ENCODE peak calls at places on chromosomes 11 and 22, in four cellular contexts. F, W, Y and U are unnamed samples.

GRCh38 chr11:6431861-6432260 is 8.9 kb downstream of the HPX start:
- DNase-seq in F (no peak), W (no peak), Y (no peak), U (no peak)

GRCh38 chr11:120167659-120168058 is 29.7 kb upstream of the TRIM29 start:
- DNase-seq in F (no peak), Y (no peak), W (peak), U (no peak)

GRCh38 chr11:16799890-16800289 is 61.4 kb downstream of the C11orf58 start:
- DNase-seq in F (no peak), Y (no peak), W (no peak), U (no peak)

GRCh38 chr11:123054301-123055065 is 7.5 kb downstream of the HSPA8 start:
- DNase-seq in F (no peak), W (no peak), Y (peak), U (peak)

GRCh38 chr11:128399186-128399585 is 188.2 kb downstream of the ETS1 start:
- DNase-seq in W (no peak), F (peak), Y (no peak), U (no peak)

GRCh38 chr11:74007691-74008372 is 1.1 kb downstream of the UCP3 start:
- DNase-seq in W (no peak), F (no peak), Y (no peak), U (no peak)

GRCh38 chr22:48489551-48490512 is 1337.8 kb downstream of the BRD1 start:
- DNase-seq in F (no peak), W (peak), Y (no peak), U (peak)

GRCh38 chr11:9037046-9037780 is 33.4 kb upstream of the NRIP3 start:
- DNase-seq in F (no peak), W (no peak), Y (no peak), U (no peak)

GRCh38 chr11:8442301-8442700 is 151.7 kb downstream of the STK33 start:
- DNase-seq in Y (no peak), F (no peak), W (no peak), U (peak)

GRCh38 chr22:22420580-22420979 is 88.0 kb downstream of the ZNF280B start:
- DNase-seq in Y (no peak), F (no peak), W (no peak), U (no peak)

GRCh38 chr11:88406871-88407270 is 69.3 kb upstream of the CTSC start:
- DNase-seq in Y (no peak), W (no peak), F (no peak), U (no peak)

GRCh38 chr11:63015521-63016215 is at the start of gene SLC22A8:
- DNase-seq in F (no peak), Y (no peak), W (no peak), U (no peak)

GRCh38 chr11:128482512-128483191 is 104.7 kb downstream of the ETS1 start:
- DNase-seq in W (no peak), F (no peak), Y (no peak), U (no peak)

GRCh38 chr11:117461396-117462182 is 133.9 kb downstream of the CEP164 start:
- DNase-seq in F (no peak), Y (no peak), W (no peak), U (no peak)

GRCh38 chr11:13942908-13943505 is 19.5 kb upstream of the SPON1 start:
- DNase-seq in F (no peak), Y (no peak), W (no peak), U (no peak)

GRCh38 chr11:130389315-130389935 is 39.0 kb downstream of the ADAMTS8 start:
- DNase-seq in Y (no peak), W (no peak), F (no peak), U (no peak)

GRCh38 chr11:77407613-77408012 is 66.3 kb downstream of the PAK1 start:
- DNase-seq in Y (no peak), F (no peak), W (no peak), U (peak)

GRCh38 chr11:65411681-65412070 is 10.9 kb upstream of the NEAT1 start:
- DNase-seq in F (no peak), Y (no peak), W (no peak), U (no peak)

GRCh38 chr11:1444823-1445422 is 41.7 kb downstream of the MOB2 start:
- DNase-seq in Y (no peak), W (no peak), F (no peak), U (no peak)

GRCh38 chr11:25961539-25961938 is 370.4 kb upstream of the ANO3 start:
- DNase-seq in Y (no peak), F (no peak), W (no peak), U (no peak)

GRCh38 chr11:125193158-125193557 is 28.6 kb downstream of the PKNOX2 start:
- DNase-seq in Y (no peak), F (no peak), W (no peak), U (no peak)

GRCh38 chr11:57800444-57801184 is 39.0 kb downstream of the CTNND1 start:
- DNase-seq in Y (peak), W (no peak), F (peak), U (peak)

GRCh38 chr11:76234704-76235232 is 28.5 kb upstream of the WNT11 start:
- DNase-seq in W (peak), Y (no peak), F (no peak), U (no peak)

GRCh38 chr11:3994030-3994640 is 100.5 kb upstream of the RRM1 start:
- DNase-seq in F (no peak), W (no peak), Y (peak), U (no peak)

GRCh38 chr11:57213282-57214086 is 23.6 kb downstream of the APLNR start:
- DNase-seq in W (peak), F (no peak), Y (no peak), U (peak)

GRCh38 chr11:65118097-65118837 is 766 bp upstream of the ZNHIT2 start:
- DNase-seq in W (no peak), Y (peak), F (no peak), U (no peak)

GRCh38 chr11:2265854-2266585 is 4.4 kb downstream of the ASCL2 start:
- DNase-seq in F (no peak), W (no peak), Y (no peak), U (no peak)

GRCh38 chr22:40250608-40251007 is 72.9 kb downstream of the TNRC6B start:
- DNase-seq in W (no peak), F (peak), Y (no peak), U (no peak)

GRCh38 chr11:35523351-35523768 is 2.1 kb downstream of the PAMR1 start:
- DNase-seq in F (no peak), Y (no peak), W (no peak), U (no peak)

GRCh38 chr11:66277475-66278391 is at the start of gene CNIH2:
- DNase-seq in W (peak), F (no peak), Y (peak), U (peak)

GRCh38 chr11:36447514-36447913 is 62.6 kb downstream of the TRAF6 start:
- DNase-seq in Y (no peak), W (no peak), F (no peak), U (no peak)

GRCh38 chr22:50250555-50251471 is at the start of gene HDAC10:
- DNase-seq in Y (peak), W (peak), F (peak), U (peak)

GRCh38 chr11:64016512-64016911 is 19.2 kb upstream of the FLRT1 start:
- DNase-seq in F (no peak), W (no peak), Y (no peak), U (no peak)

GRCh38 chr11:15816270-15816871 is 540.0 kb downstream of the SOX6 start:
- DNase-seq in Y (no peak), F (no peak), W (no peak), U (no peak)

GRCh38 chr11:70948855-70949551 is 303.4 kb downstream of the SHANK2 start:
- DNase-seq in F (no peak), W (no peak), Y (no peak), U (peak)
- TF ChIP-seq NRF1 in F (no peak), W (no peak), Y (no peak), U (no peak)

GRCh38 chr22:44126807-44127206 is 53.9 kb upstream of the PARVG start:
- DNase-seq in Y (no peak), F (no peak), W (no peak), U (no peak)
- TF ChIP-seq JUND in Y (no peak), F (no peak), W (no peak), U (no peak)

GRCh38 chr22:24271406-24271760 is 752 bp downstream of the SPECC1L start:
- DNase-seq in F (no peak), W (no peak), Y (no peak), U (no peak)

GRCh38 chr22:24270556-24271405 is at the start of gene SPECC1L:
- DNase-seq in Y (peak), W (peak), F (peak), U (peak)

GRCh38 chr22:24265734-24266133 is 4.9 kb upstream of the SPECC1L start:
- DNase-seq in Y (no peak), W (no peak), F (no peak), U (no peak)
- TF ChIP-seq NRF1 in Y (no peak), W (no peak), F (no peak), U (no peak)

DNA sequence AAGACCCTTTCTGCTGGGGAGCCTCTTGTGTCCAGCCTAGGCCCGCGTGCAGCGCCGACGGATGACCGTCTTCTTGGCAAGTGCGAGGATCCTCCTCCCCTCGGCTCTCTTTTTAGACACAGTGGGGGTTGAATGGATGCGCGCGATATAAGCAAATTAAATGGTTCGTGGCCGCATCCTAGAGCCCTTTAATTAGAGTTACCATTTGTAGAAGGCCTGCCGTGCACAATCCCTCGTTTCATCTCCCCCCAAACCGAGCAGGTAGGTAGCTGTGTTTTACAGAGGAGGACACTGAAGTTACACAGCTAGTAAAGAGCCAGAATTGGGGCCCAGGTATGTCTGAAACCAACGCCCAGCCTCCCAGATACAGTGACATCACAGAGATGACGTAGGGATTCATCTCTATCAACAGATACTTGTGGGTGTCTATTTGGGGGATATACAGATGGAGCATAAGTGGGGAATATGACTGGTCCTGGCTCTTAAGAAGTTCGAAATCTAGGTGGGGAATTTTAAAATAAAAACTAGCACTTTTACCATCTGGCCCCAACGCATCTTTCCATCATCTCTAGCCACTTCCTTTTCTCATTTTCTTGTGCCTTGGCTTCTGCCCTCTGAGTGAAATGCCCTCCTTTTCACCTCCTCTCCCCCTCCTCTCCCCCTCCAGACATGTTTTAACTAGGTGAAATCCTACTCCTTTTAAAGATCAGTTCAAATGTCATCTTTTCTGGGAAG is 922 bp downstream of the TCP11L1 start:
- DNase-seq in W (no peak), Y (peak), F (no peak), U (peak)
- TF ChIP-seq JUND in W (no peak), Y (no peak), F (no peak), U (no peak)